ENCODE peak calls at places on chromosomes 2 and 18, in four cellular contexts. V, L, P and Z are unnamed samples.

GRCh38 chr2:218517434-218518206 is 50.5 kb downstream of the USP37 start:
- DNase-seq in P (no peak), V (no peak), L (no peak), Z (no peak)

GRCh38 chr2:34096552-34097171 is 497.6 kb upstream of the FAM98A start:
- DNase-seq in V (no peak), L (peak), P (peak), Z (peak)

GRCh38 chr2:3467654-3468053 is 51.7 kb downstream of the ADI1 start:
- DNase-seq in P (no peak), V (no peak), L (no peak), Z (no peak)

GRCh38 chr2:12718662-12719399 is 2.1 kb downstream of the TRIB2 start:
- DNase-seq in V (no peak), L (no peak), P (peak), Z (no peak)

GRCh38 chr2:46813046-46813445 is 102.6 kb downstream of the MCFD2 start:
- DNase-seq in V (no peak), P (no peak), L (no peak), Z (no peak)

GRCh38 chr2:234494361-234495075 is 2.4 kb downstream of the ARL4C start:
- DNase-seq in V (no peak), P (no peak), L (no peak), Z (peak)

GRCh38 chr2:65153515-65153914 is 23.6 kb upstream of the RAB1A start:
- DNase-seq in P (no peak), L (peak), V (no peak), Z (no peak)

GRCh38 chr18:21315741-21316187 is 73.7 kb downstream of the GREB1L start:
- DNase-seq in V (no peak), L (peak), P (peak), Z (peak)

GRCh38 chr2:102070058-102070642 is 72.4 kb upstream of the IL1R1 start:
- DNase-seq in V (no peak), L (peak), P (no peak), Z (peak)

GRCh38 chr2:102072741-102073140 is 69.8 kb upstream of the IL1R1 start:
- DNase-seq in P (no peak), V (no peak), L (no peak), Z (no peak)

GRCh38 chr2:102065675-102066252 is 74.0 kb downstream of the IL1R2 start:
- DNase-seq in P (no peak), V (no peak), L (peak), Z (peak)

GRCh38 chr2:102066554-102066953 is 74.8 kb downstream of the IL1R2 start:
- DNase-seq in P (no peak), L (no peak), V (no peak), Z (no peak)

GRCh38 chr2:102069311-102069974 is 73.1 kb upstream of the IL1R1 start:
- DNase-seq in V (no peak), L (no peak), P (no peak), Z (no peak)
- TF ChIP-seq EP300 in V (no peak), L (no peak), P (no peak), Z (no peak)

GRCh38 chr2:229160180-229160579 is 110.9 kb downstream of the PID1 start:
- DNase-seq in P (no peak), L (peak), V (no peak), Z (no peak)
- TF ChIP-seq EP300 in P (no peak), L (peak), V (no peak), Z (no peak)

GRCh38 chr18:57670046-57670445 is 48.4 kb upstream of the NARS1 start:
- DNase-seq in L (no peak), P (no peak), V (no peak), Z (no peak)

GRCh38 chr18:57664600-57665165 is 43.0 kb upstream of the NARS1 start:
- DNase-seq in P (no peak), L (no peak), V (no peak), Z (no peak)

GRCh38 chr18:57666818-57667497 is 45.3 kb upstream of the NARS1 start:
- DNase-seq in P (no peak), V (no peak), L (no peak), Z (no peak)

GRCh38 chr18:57668021-57668420 is 46.4 kb upstream of the NARS1 start:
- DNase-seq in L (no peak), P (no peak), V (no peak), Z (no peak)
- TF ChIP-seq EP300 in L (no peak), P (no peak), V (no peak), Z (no peak)

DNA sequence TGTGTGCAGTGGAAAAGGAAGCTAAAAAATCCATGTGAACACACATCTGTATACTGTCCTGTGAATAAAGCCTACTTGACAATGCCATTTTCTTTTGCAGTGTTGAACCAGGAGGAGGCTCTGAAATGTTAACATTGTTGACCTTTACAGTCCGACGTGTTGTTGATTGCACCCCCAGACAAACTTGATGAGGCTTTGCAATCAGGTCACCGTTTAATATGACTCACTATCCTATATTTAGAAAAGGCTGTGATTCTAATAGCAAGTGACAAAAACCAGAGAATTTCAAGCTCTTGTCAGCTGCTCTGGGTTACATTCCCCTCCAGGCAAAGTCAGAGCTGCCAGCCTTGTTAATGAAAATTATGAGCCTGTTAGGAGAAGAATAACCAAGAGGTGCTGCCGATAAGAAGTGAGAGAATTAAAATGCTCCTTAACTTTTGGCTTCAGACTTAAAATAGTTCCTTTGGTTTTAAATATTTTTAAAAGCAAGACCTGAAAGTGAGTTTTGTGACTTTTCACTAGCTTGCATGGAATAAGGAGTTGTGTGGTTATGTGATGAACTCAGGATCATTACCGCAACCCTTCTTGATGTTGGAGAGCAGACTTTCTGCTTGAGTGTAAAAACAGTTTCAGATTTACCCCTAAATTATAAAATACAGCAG is 162.1 kb downstream of the QPCT start:
- DNase-seq in L (no peak), V (no peak), P (no peak), Z (no peak)
- TF ChIP-seq EP300 in L (no peak), V (no peak), P (no peak), Z (no peak)

GRCh38 chr2:80496770-80497169 is 192.2 kb upstream of the LRRTM1 start:
- DNase-seq in P (no peak), L (no peak), V (no peak), Z (no peak)

GRCh38 chr2:80501874-80502624 is 197.5 kb upstream of the LRRTM1 start:
- DNase-seq in V (no peak), P (no peak), L (no peak), Z (no peak)

GRCh38 chr2:80499095-80499494 is 194.5 kb upstream of the LRRTM1 start:
- DNase-seq in P (no peak), V (no peak), L (peak), Z (no peak)
- TF ChIP-seq EP300 in P (no peak), V (no peak), L (no peak), Z (no peak)